ENCODE peak calls at places on chromosomes 4 and X, in four cellular contexts. M is A549, P is pancreas, D is IMR-90. H is an unnamed sample. For H3K9me3, the result is how much of the 10 kb centered on the place peaks cover.

GRCh38 chr4:31923634-31924033 is 1203.5 kb downstream of the PCDH7 start:
- DNase-seq in D (no peak), P (no peak), M (no peak), H (no peak)

GRCh38 chr4:95426455-95426854 is 122.3 kb downstream of the UNC5C start:
- DNase-seq in D (no peak), P (no peak), M (no peak), H (no peak)

GRCh38 chr4:112514449-112515277 is 1.3 kb downstream of the NEUROG2 start:
- DNase-seq in D (no peak), P (no peak), M (no peak), H (no peak)

GRCh38 chr4:77917601-77918000 is 55.0 kb downstream of the MRPL1 start:
- DNase-seq in P (no peak), D (no peak), M (no peak), H (no peak)

GRCh38 chr4:116531870-116532269 is 553.5 kb downstream of the TRAM1L1 start:
- DNase-seq in M (no peak), P (no peak), D (no peak), H (no peak)

GRCh38 chrX:49053223-49054072 is 5.4 kb upstream of the CCDC120 start:
- DNase-seq in P (peak), D (peak), M (peak), H (no peak)

GRCh38 chr4:184815046-184815877 is 10.5 kb downstream of the ACSL1 start:
- DNase-seq in P (peak), M (peak), D (peak), H (peak)

GRCh38 chr4:183469327-183469726 is 24.9 kb downstream of the CDKN2AIP start:
- DNase-seq in P (no peak), D (no peak), M (no peak), H (no peak)

GRCh38 chrX:2383735-2384134 is 117.0 kb downstream of the DHRSX start:
- DNase-seq in M (no peak), D (no peak), P (no peak), H (peak)

GRCh38 chr4:150534818-150535217 is 47.1 kb upstream of the MAB21L2 start:
- DNase-seq in D (no peak), M (no peak), P (no peak), H (no peak)

GRCh38 chr4:88415982-88416381 is 37.3 kb downstream of the HERC6 start:
- DNase-seq in M (no peak), P (no peak), D (no peak), H (no peak)

GRCh38 chr4:70688795-70689231 is 481 bp downstream of the UTP3 start:
- DNase-seq in D (no peak), M (no peak), P (no peak), H (peak)

GRCh38 chrX:6761251-6761650 is 226.3 kb upstream of the VCX3A start:
- DNase-seq in M (no peak), D (no peak), P (no peak), H (no peak)
- H3K9me3 ChIP-seq in M (under half), D (under half), P (under half), H (under half)

GRCh38 chrX:133053854-133054565 is 42.9 kb downstream of the USP26 start:
- DNase-seq in P (no peak), M (no peak), D (no peak), H (no peak)

GRCh38 chrX:133056341-133056740 is 40.6 kb downstream of the USP26 start:
- DNase-seq in M (no peak), P (no peak), D (no peak), H (no peak)

DNA sequence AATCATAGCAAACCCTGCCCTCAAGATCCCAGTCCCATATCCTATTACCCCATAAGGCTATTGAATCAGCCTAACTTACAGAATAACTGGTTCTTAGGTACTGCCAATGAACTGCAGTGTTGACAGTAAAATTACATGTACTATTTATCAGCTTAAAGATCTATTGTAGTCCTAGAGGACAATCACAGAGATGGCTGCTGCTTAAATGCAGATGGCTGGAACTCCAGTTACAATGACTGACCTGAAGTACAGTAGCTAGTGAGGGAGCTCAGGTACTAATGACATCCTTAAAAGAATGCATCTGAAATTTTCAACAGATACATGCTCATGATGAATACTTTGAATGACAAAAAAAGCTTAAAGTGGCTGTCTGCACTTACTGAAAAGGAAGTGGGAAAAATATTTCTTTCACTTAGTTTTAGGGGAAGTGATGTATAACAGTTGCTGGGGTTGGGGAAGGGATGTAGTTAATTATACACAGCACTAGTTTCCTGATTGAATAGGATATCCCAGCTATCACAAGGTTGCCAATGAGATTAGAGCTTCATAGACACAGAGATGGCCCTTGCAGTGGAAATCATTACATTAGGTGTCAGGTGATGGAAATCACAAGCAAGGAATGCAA is 42.0 kb downstream of the USP26 start:
- DNase-seq in D (no peak), M (no peak), P (no peak), H (no peak)
- H3K27ac ChIP-seq in D (no peak), M (no peak), P (no peak), H (no peak)

DNA sequence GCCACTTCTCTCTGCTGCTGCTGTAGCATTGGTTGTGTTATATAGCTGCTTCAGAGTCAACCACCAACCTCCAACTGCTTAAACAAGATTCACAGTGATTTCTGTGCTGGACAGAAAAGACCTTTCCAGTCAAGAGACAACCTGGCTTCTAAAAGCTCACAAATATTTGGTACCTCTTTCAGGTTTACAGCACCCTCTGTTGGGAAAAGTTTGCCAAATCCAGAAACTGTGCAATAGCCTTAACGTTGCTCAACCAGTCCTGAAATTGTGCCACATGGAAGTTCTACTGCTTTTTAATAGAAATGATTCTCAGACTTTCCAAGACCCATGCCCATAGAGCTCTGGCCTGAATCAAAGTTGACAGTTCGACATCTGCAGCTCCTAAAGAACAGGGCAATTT is 842.1 kb upstream of the HTR2C start:
- DNase-seq in D (no peak), P (no peak), M (no peak), H (no peak)
- TF ChIP-seq CTCF in D (no peak), P (no peak), M (no peak), H (no peak)

DNA sequence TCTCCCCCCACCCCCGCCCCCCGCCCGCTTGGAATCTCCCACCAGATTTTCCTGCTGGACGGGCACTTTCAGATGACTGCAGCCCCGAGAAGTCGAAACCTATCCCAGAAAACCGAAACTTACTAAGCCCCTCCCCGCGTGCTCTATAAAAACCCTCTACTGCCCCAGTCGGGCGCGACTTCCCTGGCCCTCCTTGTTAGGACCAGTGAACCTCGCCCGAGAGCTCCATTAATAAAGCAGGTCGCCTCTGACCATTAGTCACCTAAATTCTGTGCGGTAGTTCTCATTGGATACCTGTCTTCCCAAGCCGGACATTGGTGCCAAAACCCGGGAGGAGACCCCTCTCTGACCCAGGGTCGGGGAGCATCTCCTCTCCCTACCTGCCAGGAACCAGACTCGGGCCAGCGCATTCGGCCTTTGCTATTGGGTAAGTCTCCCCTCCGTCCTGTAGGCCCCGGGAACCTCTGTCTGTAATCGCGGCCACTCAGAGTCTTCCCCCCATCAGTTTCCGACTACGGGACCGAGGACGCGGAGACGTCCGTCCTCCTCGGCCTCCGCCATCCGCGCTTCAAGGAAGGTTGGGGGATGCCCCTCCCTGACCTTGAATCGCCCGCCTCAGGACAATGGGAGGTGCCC is 958.0 kb downstream of the RPA4 start:
- DNase-seq in M (no peak), P (no peak), D (no peak), H (no peak)
- H3K9me3 ChIP-seq in M (under half), P (under half), D (under half), H (under half)

GRCh38 chr4:40418430-40419230 is 83.5 kb downstream of the CHRNA9 start:
- DNase-seq in D (no peak), M (peak), P (peak), H (no peak)
- H3K27ac ChIP-seq in D (no peak), M (peak), P (peak), H (peak)

DNA sequence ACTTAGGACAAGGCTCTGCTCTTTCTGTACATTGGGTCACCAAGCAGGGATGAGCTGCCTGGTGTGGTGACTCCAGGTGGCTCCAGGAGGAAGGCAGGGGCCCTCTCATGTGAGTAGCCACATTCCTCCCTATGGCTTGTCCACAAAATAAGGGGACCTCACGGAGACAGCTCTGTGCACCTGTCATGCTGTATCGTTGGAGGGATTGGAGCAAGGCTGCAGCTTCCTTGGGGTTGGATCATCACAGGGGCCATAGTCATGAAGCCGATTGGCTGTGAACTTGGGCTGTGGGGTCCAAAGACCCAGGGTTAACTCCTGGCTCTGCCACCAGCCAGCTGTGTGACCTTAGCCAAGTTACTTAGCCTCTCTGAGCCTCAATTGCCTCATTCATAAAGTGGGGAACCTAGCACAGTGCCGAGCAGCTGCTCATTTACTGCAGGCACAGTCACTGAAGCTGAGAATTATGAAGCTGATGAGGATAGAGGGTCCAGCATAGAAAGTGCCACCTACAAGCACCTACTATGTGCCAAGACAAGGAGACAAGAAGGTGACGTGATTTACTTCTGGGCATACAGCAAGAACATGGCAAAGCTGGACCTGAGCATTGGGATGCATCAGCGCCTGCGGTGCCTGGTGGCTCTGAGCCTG is 11.8 kb upstream of the KIAA0232 start:
- DNase-seq in P (no peak), M (no peak), D (no peak), H (no peak)
- TF ChIP-seq CTCF in P (no peak), M (no peak), D (no peak), H (no peak)

GRCh38 chr4:48297447-48297846 is 27.8 kb upstream of the TEC start:
- DNase-seq in P (no peak), M (no peak), D (peak), H (no peak)
- H3K9me3 ChIP-seq in P (under half), M (under half), D (under half), H (under half)

GRCh38 chr4:2076908-2077534 is 17.9 kb downstream of the NAT8L start:
- DNase-seq in D (no peak), M (no peak), P (no peak), H (no peak)
- H3K27ac ChIP-seq in D (no peak), M (no peak), P (no peak), H (no peak)

DNA sequence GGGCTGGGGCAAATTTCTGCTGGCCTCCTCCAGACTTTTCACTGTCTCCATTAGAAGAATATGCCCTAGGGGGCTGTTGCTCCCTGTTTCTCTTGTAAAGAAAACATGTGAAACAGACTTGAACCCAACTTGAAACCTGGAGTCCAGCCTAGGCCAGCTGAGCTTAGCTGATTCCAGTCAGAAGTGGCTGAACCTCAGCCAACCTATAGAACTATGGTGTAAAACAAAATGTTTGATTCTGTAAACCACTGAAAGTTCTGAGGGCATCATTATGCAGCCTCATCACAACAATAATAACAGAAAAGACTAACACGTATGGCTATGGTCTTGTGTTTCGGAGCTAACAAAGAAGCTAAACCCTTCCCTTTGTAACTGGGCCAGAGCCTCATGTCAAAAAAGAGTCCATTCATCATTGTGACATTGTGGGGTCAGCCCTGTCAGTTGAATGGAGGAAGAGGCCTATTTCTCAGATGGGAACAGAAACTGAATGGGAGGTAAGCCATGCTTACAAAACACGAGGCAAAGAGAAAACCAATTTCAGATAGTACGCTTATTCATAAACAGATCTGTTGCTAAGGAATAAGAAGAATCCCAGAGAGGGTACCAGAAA is 34.1 kb downstream of the SETD7 start:
- DNase-seq in D (no peak), M (no peak), P (no peak), H (no peak)
- TF ChIP-seq CTCF in D (no peak), M (no peak), P (no peak), H (no peak)

H was measured in colonic mucosa.